ENCODE peak calls at places on chromosomes 4 and X, in six cellular contexts. One of them, this sample, is unnamed.

GRCh38 chr4:189215574-189215973 is 725.1 kb upstream of the FRG1 start:
- DNase-seq in upper lobe of right lung: no peak
- DNase-seq in AG04450: no peak
- DNase-seq in transverse colon: no peak
- DNase-seq in mammary epithelial cell: no peak
- DNase-seq in heart right ventricle: no peak
- DNase-seq in this sample: no peak

GRCh38 chr4:24778427-24779225 is 16.7 kb upstream of the SOD3 start:
- DNase-seq in mammary epithelial cell: peak
- DNase-seq in heart right ventricle: no peak
- DNase-seq in upper lobe of right lung: no peak
- DNase-seq in AG04450: peak
- DNase-seq in transverse colon: peak
- DNase-seq in this sample: peak

GRCh38 chr4:184344899-184345572 is 127.4 kb upstream of the ENPP6 start:
- DNase-seq in transverse colon: no peak
- DNase-seq in upper lobe of right lung: no peak
- DNase-seq in AG04450: no peak
- DNase-seq in mammary epithelial cell: no peak
- DNase-seq in heart right ventricle: no peak
- DNase-seq in this sample: no peak

GRCh38 chrX:17563515-17563914 is 173.8 kb upstream of the SCML1 start:
- DNase-seq in AG04450: no peak
- DNase-seq in upper lobe of right lung: no peak
- DNase-seq in transverse colon: no peak
- DNase-seq in mammary epithelial cell: peak
- DNase-seq in heart right ventricle: no peak
- DNase-seq in this sample: no peak

GRCh38 chr4:72340803-72341431 is 228.1 kb downstream of the ADAMTS3 start:
- DNase-seq in mammary epithelial cell: peak
- DNase-seq in transverse colon: no peak
- DNase-seq in upper lobe of right lung: no peak
- DNase-seq in AG04450: no peak
- DNase-seq in heart right ventricle: no peak
- DNase-seq in this sample: no peak

GRCh38 chrX:23341452-23341851 is 6.8 kb downstream of the PTCHD1 start:
- DNase-seq in mammary epithelial cell: no peak
- DNase-seq in transverse colon: no peak
- DNase-seq in AG04450: no peak
- DNase-seq in heart right ventricle: no peak
- DNase-seq in upper lobe of right lung: no peak
- DNase-seq in this sample: no peak

GRCh38 chr4:24781999-24782745 is 13.2 kb upstream of the SOD3 start:
- DNase-seq in mammary epithelial cell: no peak
- DNase-seq in upper lobe of right lung: no peak
- DNase-seq in AG04450: no peak
- DNase-seq in transverse colon: no peak
- DNase-seq in heart right ventricle: no peak
- DNase-seq in this sample: no peak

GRCh38 chrX:150044556-150044955 is 106.3 kb upstream of the EOLA2 start:
- DNase-seq in transverse colon: no peak
- DNase-seq in AG04450: no peak
- DNase-seq in heart right ventricle: no peak
- DNase-seq in mammary epithelial cell: peak
- DNase-seq in upper lobe of right lung: no peak
- DNase-seq in this sample: no peak

GRCh38 chr4:19857405-19857804 is 394.3 kb upstream of the SLIT2 start:
- DNase-seq in upper lobe of right lung: no peak
- DNase-seq in AG04450: peak
- DNase-seq in transverse colon: no peak
- DNase-seq in mammary epithelial cell: no peak
- DNase-seq in heart right ventricle: no peak
- DNase-seq in this sample: no peak

DNA sequence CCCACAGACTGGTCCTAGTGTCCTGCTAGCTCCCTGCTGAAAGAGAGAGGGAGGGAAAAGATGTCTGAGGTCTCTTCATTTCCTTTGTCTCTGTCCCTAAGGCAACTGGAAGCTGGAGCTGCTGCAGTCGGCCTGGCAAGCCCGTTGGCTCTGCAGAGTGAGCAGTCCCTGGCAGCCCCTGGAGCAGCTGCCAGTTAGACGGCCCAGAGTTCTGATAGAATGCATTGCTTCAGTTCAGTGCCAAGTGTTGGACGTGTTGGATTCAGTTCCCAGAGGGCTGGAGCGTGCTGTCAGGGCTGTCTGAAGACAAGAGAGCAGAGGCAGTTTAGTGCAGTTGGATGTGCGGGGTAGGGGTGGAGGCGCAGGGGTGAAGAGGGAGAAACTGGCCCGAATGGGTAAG is 950 bp downstream of the KCNE5 start:
- DNase-seq in heart right ventricle: peak
- DNase-seq in mammary epithelial cell: no peak
- DNase-seq in transverse colon: no peak
- DNase-seq in upper lobe of right lung: no peak
- DNase-seq in AG04450: no peak
- DNase-seq in this sample: no peak
- H3K4me3 ChIP-seq in heart right ventricle: no peak
- H3K4me3 ChIP-seq in mammary epithelial cell: no peak
- H3K4me3 ChIP-seq in transverse colon: no peak
- H3K4me3 ChIP-seq in upper lobe of right lung: no peak
- H3K4me3 ChIP-seq in AG04450: no peak
- H3K4me3 ChIP-seq in this sample: no peak

DNA sequence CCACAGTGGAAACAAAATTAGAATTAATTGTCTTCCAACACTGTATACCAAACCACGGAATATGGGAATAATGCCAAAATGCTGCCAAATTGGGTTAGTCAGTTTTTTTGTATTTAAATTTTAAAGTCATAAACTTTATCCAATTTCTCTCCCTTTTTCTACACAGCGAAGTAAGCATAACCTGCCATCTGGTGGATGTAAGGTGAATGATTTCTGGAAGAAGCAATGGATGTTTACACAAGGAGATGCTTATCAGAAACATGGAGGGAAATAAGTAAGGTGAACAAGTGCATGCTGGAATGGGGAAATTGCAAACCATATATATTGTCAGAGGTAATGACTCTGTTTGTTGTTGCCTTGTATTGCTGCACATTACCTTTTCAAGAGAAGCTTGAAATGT is 691.9 kb downstream of the TECRL start:
- DNase-seq in heart right ventricle: no peak
- DNase-seq in mammary epithelial cell: no peak
- DNase-seq in upper lobe of right lung: no peak
- DNase-seq in transverse colon: no peak
- DNase-seq in AG04450: no peak
- DNase-seq in this sample: no peak
- TF ChIP-seq CTCF in heart right ventricle: no peak
- TF ChIP-seq CTCF in mammary epithelial cell: peak
- TF ChIP-seq CTCF in upper lobe of right lung: peak
- TF ChIP-seq CTCF in transverse colon: peak
- TF ChIP-seq CTCF in AG04450: no peak
- TF ChIP-seq CTCF in this sample: no peak

GRCh38 chrX:3526749-3527148 is 180.3 kb upstream of the MXRA5 start:
- DNase-seq in transverse colon: no peak
- DNase-seq in heart right ventricle: no peak
- DNase-seq in mammary epithelial cell: no peak
- DNase-seq in AG04450: no peak
- DNase-seq in upper lobe of right lung: no peak
- DNase-seq in this sample: no peak
- H3K4me3 ChIP-seq in transverse colon: no peak
- H3K4me3 ChIP-seq in heart right ventricle: no peak
- H3K4me3 ChIP-seq in mammary epithelial cell: no peak
- H3K4me3 ChIP-seq in AG04450: no peak
- H3K4me3 ChIP-seq in upper lobe of right lung: no peak
- H3K4me3 ChIP-seq in this sample: no peak

GRCh38 chrX:63012574-63012973 is 338.6 kb downstream of the SPIN4 start:
- DNase-seq in upper lobe of right lung: no peak
- DNase-seq in AG04450: no peak
- DNase-seq in mammary epithelial cell: no peak
- DNase-seq in transverse colon: no peak
- DNase-seq in heart right ventricle: no peak
- DNase-seq in this sample: no peak
- TF ChIP-seq CTCF in upper lobe of right lung: peak
- TF ChIP-seq CTCF in AG04450: no peak
- TF ChIP-seq CTCF in mammary epithelial cell: no peak
- TF ChIP-seq CTCF in transverse colon: no peak
- TF ChIP-seq CTCF in heart right ventricle: no peak
- TF ChIP-seq CTCF in this sample: no peak

DNA sequence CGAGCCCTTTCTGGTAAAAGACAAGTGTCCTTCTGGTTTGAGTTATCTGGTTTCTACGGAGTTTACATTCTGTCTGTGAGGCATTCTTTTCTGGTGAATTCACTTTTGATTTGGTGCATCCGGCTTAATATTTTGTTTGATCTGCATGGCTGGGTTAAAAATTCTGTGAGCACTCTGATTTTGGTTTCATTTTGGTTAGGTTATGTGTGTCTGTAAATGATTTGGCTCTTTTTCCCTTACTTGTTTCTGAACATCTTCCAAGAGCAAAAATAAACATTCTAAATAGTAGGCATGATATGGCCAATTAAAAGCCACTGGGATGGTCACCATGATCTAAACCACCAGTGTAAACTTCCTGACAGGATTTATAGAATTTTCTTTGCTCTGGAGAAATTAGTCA is 85.7 kb upstream of the PTPN13 start:
- DNase-seq in transverse colon: no peak
- DNase-seq in upper lobe of right lung: no peak
- DNase-seq in heart right ventricle: no peak
- DNase-seq in mammary epithelial cell: no peak
- DNase-seq in AG04450: peak
- DNase-seq in this sample: peak
- H3K4me3 ChIP-seq in transverse colon: no peak
- H3K4me3 ChIP-seq in upper lobe of right lung: no peak
- H3K4me3 ChIP-seq in heart right ventricle: no peak
- H3K4me3 ChIP-seq in mammary epithelial cell: no peak
- H3K4me3 ChIP-seq in AG04450: peak
- H3K4me3 ChIP-seq in this sample: no peak

DNA sequence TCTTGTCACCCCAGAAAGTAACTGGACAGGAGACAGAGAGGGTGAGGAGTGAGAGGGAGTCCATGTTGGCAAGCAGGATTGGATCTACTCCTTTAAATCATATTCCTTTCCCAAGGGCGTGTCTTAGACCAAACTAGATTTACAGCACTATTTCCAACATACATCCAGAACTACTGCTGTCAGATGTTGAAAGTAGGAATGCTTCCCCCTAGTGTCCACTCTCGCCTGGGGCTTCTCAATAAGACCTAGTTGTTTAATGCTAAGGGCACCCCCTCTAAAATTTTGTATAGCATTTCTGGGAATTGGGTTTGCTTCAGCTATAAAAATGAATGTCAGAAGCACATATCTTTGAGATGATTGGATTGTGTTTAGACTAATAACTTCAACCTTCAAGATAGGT is 13.3 kb downstream of the OFD1 start:
- DNase-seq in mammary epithelial cell: peak
- DNase-seq in heart right ventricle: no peak
- DNase-seq in AG04450: peak
- DNase-seq in transverse colon: peak
- DNase-seq in upper lobe of right lung: no peak
- DNase-seq in this sample: peak
- TF ChIP-seq CTCF in mammary epithelial cell: peak
- TF ChIP-seq CTCF in heart right ventricle: no peak
- TF ChIP-seq CTCF in AG04450: peak
- TF ChIP-seq CTCF in transverse colon: peak
- TF ChIP-seq CTCF in upper lobe of right lung: peak
- TF ChIP-seq CTCF in this sample: peak

GRCh38 chr4:173763374-173763773 is 233.3 kb upstream of the HAND2 start:
- DNase-seq in transverse colon: no peak
- DNase-seq in mammary epithelial cell: no peak
- DNase-seq in heart right ventricle: no peak
- DNase-seq in AG04450: no peak
- DNase-seq in upper lobe of right lung: no peak
- DNase-seq in this sample: no peak
- H3K4me3 ChIP-seq in transverse colon: no peak
- H3K4me3 ChIP-seq in mammary epithelial cell: no peak
- H3K4me3 ChIP-seq in heart right ventricle: no peak
- H3K4me3 ChIP-seq in AG04450: no peak
- H3K4me3 ChIP-seq in upper lobe of right lung: no peak
- H3K4me3 ChIP-seq in this sample: no peak

GRCh38 chr4:8324640-8325239 is 55.2 kb downstream of the HTRA3 start:
- DNase-seq in transverse colon: no peak
- DNase-seq in mammary epithelial cell: peak
- DNase-seq in heart right ventricle: no peak
- DNase-seq in AG04450: no peak
- DNase-seq in upper lobe of right lung: peak
- DNase-seq in this sample: peak

GRCh38 chr4:8322794-8323704 is 53.5 kb downstream of the HTRA3 start:
- DNase-seq in upper lobe of right lung: no peak
- DNase-seq in AG04450: no peak
- DNase-seq in heart right ventricle: no peak
- DNase-seq in mammary epithelial cell: no peak
- DNase-seq in transverse colon: no peak
- DNase-seq in this sample: no peak

GRCh38 chr4:8323947-8324555 is 54.5 kb downstream of the HTRA3 start:
- DNase-seq in AG04450: no peak
- DNase-seq in upper lobe of right lung: no peak
- DNase-seq in mammary epithelial cell: peak
- DNase-seq in heart right ventricle: no peak
- DNase-seq in transverse colon: no peak
- DNase-seq in this sample: no peak

GRCh38 chr4:8328456-8328855 is 58.9 kb downstream of the HTRA3 start:
- DNase-seq in mammary epithelial cell: no peak
- DNase-seq in transverse colon: no peak
- DNase-seq in AG04450: no peak
- DNase-seq in upper lobe of right lung: peak
- DNase-seq in heart right ventricle: no peak
- DNase-seq in this sample: no peak

GRCh38 chr4:8325284-8325973 is 55.9 kb downstream of the HTRA3 start:
- DNase-seq in mammary epithelial cell: peak
- DNase-seq in transverse colon: no peak
- DNase-seq in heart right ventricle: no peak
- DNase-seq in upper lobe of right lung: peak
- DNase-seq in AG04450: no peak
- DNase-seq in this sample: no peak
- TF ChIP-seq CTCF in mammary epithelial cell: no peak
- TF ChIP-seq CTCF in transverse colon: no peak
- TF ChIP-seq CTCF in heart right ventricle: no peak
- TF ChIP-seq CTCF in upper lobe of right lung: no peak
- TF ChIP-seq CTCF in AG04450: no peak
- TF ChIP-seq CTCF in this sample: no peak

GRCh38 chr4:139684351-139684750 is 18.7 kb downstream of the MGST2 start:
- DNase-seq in heart right ventricle: no peak
- DNase-seq in upper lobe of right lung: no peak
- DNase-seq in AG04450: no peak
- DNase-seq in transverse colon: no peak
- DNase-seq in mammary epithelial cell: no peak
- DNase-seq in this sample: no peak

GRCh38 chr4:139686130-139686529 is 20.5 kb downstream of the MGST2 start:
- DNase-seq in upper lobe of right lung: no peak
- DNase-seq in transverse colon: no peak
- DNase-seq in AG04450: no peak
- DNase-seq in heart right ventricle: no peak
- DNase-seq in mammary epithelial cell: no peak
- DNase-seq in this sample: no peak

GRCh38 chr4:139685180-139685579 is 19.6 kb downstream of the MGST2 start:
- DNase-seq in AG04450: no peak
- DNase-seq in transverse colon: no peak
- DNase-seq in heart right ventricle: no peak
- DNase-seq in mammary epithelial cell: no peak
- DNase-seq in upper lobe of right lung: no peak
- DNase-seq in this sample: no peak

GRCh38 chr4:139686988-139687387 is 21.4 kb downstream of the MGST2 start:
- DNase-seq in mammary epithelial cell: no peak
- DNase-seq in heart right ventricle: no peak
- DNase-seq in AG04450: no peak
- DNase-seq in upper lobe of right lung: no peak
- DNase-seq in transverse colon: no peak
- DNase-seq in this sample: no peak

GRCh38 chr4:139682309-139683210 is 16.9 kb downstream of the MGST2 start:
- DNase-seq in upper lobe of right lung: no peak
- DNase-seq in mammary epithelial cell: no peak
- DNase-seq in transverse colon: no peak
- DNase-seq in heart right ventricle: no peak
- DNase-seq in AG04450: no peak
- DNase-seq in this sample: no peak
- H3K4me3 ChIP-seq in upper lobe of right lung: no peak
- H3K4me3 ChIP-seq in mammary epithelial cell: no peak
- H3K4me3 ChIP-seq in transverse colon: no peak
- H3K4me3 ChIP-seq in heart right ventricle: no peak
- H3K4me3 ChIP-seq in AG04450: no peak
- H3K4me3 ChIP-seq in this sample: no peak

This sample was measured in AG09309.